ENCODE peak calls at places on chromosomes 12 and 14, in four cellular contexts. One of them, this sample, is unnamed.

GRCh38 chr14:78417532-78417931 is 247.4 kb downstream of the NRXN3 start:
- DNase-seq in HEK293T: no peak
- DNase-seq in cardiac fibroblast: no peak
- DNase-seq in stromal cell of bone marrow: no peak
- DNase-seq in this sample: no peak

GRCh38 chr14:66284346-66284745 is 201.8 kb upstream of the CCDC196 start:
- DNase-seq in HEK293T: no peak
- DNase-seq in cardiac fibroblast: no peak
- DNase-seq in stromal cell of bone marrow: peak
- DNase-seq in this sample: no peak

GRCh38 chr14:21087294-21088091 is 11.0 kb downstream of the ZNF219 start:
- DNase-seq in stromal cell of bone marrow: peak
- DNase-seq in HEK293T: no peak
- DNase-seq in cardiac fibroblast: peak
- DNase-seq in this sample: no peak

GRCh38 chr12:92079054-92079385 is 66.6 kb downstream of the BTG1 start:
- DNase-seq in stromal cell of bone marrow: peak
- DNase-seq in HEK293T: no peak
- DNase-seq in cardiac fibroblast: peak
- DNase-seq in this sample: no peak

GRCh38 chr12:31118347-31118830 is 44.7 kb downstream of the DDX11 start:
- DNase-seq in cardiac fibroblast: peak
- DNase-seq in HEK293T: peak
- DNase-seq in stromal cell of bone marrow: no peak
- DNase-seq in this sample: peak

GRCh38 chr12:119008691-119009221 is 27.4 kb downstream of the SRRM4 start:
- DNase-seq in HEK293T: no peak
- DNase-seq in stromal cell of bone marrow: no peak
- DNase-seq in cardiac fibroblast: no peak
- DNase-seq in this sample: no peak

GRCh38 chr12:49877066-49877465 is 26.6 kb downstream of the FAIM2 start:
- DNase-seq in stromal cell of bone marrow: no peak
- DNase-seq in HEK293T: no peak
- DNase-seq in cardiac fibroblast: no peak
- DNase-seq in this sample: no peak

GRCh38 chr12:30614031-30614430 is 81.6 kb downstream of the IPO8 start:
- DNase-seq in stromal cell of bone marrow: no peak
- DNase-seq in cardiac fibroblast: peak
- DNase-seq in HEK293T: no peak
- DNase-seq in this sample: no peak

GRCh38 chr14:74221741-74222140 is 17.5 kb upstream of the VSX2 start:
- DNase-seq in HEK293T: no peak
- DNase-seq in cardiac fibroblast: no peak
- DNase-seq in stromal cell of bone marrow: no peak
- DNase-seq in this sample: no peak

GRCh38 chr14:99169776-99170356 is 102.1 kb downstream of the BCL11B start:
- DNase-seq in HEK293T: no peak
- DNase-seq in stromal cell of bone marrow: no peak
- DNase-seq in cardiac fibroblast: no peak
- DNase-seq in this sample: no peak

GRCh38 chr14:99095369-99095768 is 176.6 kb downstream of the BCL11B start:
- DNase-seq in HEK293T: no peak
- DNase-seq in stromal cell of bone marrow: no peak
- DNase-seq in cardiac fibroblast: no peak
- DNase-seq in this sample: no peak

GRCh38 chr14:65949711-65950516 is 536.3 kb upstream of the CCDC196 start:
- DNase-seq in stromal cell of bone marrow: no peak
- DNase-seq in HEK293T: peak
- DNase-seq in cardiac fibroblast: peak
- DNase-seq in this sample: peak

GRCh38 chr12:3468329-3468728 is 22.7 kb upstream of the PRMT8 start:
- DNase-seq in stromal cell of bone marrow: no peak
- DNase-seq in cardiac fibroblast: no peak
- DNase-seq in HEK293T: no peak
- DNase-seq in this sample: no peak

GRCh38 chr12:92597997-92598396 is 104.8 kb upstream of the PLEKHG7 start:
- DNase-seq in stromal cell of bone marrow: peak
- DNase-seq in cardiac fibroblast: no peak
- DNase-seq in HEK293T: no peak
- DNase-seq in this sample: no peak

GRCh38 chr12:67649165-67650126 is 901 bp downstream of the DYRK2 start:
- DNase-seq in stromal cell of bone marrow: no peak
- DNase-seq in HEK293T: peak
- DNase-seq in cardiac fibroblast: peak
- DNase-seq in this sample: peak

GRCh38 chr12:76272292-76272691 is 75.9 kb downstream of the BBS10 start:
- DNase-seq in cardiac fibroblast: no peak
- DNase-seq in stromal cell of bone marrow: no peak
- DNase-seq in HEK293T: no peak
- DNase-seq in this sample: no peak

GRCh38 chr12:30484658-30485057 is 211.0 kb downstream of the IPO8 start:
- DNase-seq in stromal cell of bone marrow: no peak
- DNase-seq in HEK293T: no peak
- DNase-seq in cardiac fibroblast: no peak
- DNase-seq in this sample: no peak

GRCh38 chr12:132583311-132583710 is 27.1 kb downstream of the LRCOL1 start:
- DNase-seq in stromal cell of bone marrow: no peak
- DNase-seq in cardiac fibroblast: no peak
- DNase-seq in HEK293T: no peak
- DNase-seq in this sample: no peak

GRCh38 chr12:96108321-96108720 is 72.9 kb upstream of the LTA4H start:
- DNase-seq in HEK293T: no peak
- DNase-seq in cardiac fibroblast: peak
- DNase-seq in stromal cell of bone marrow: no peak
- DNase-seq in this sample: no peak

GRCh38 chr14:55911794-55912193 is 206.4 kb upstream of the PELI2 start:
- DNase-seq in stromal cell of bone marrow: peak
- DNase-seq in HEK293T: no peak
- DNase-seq in cardiac fibroblast: peak
- DNase-seq in this sample: no peak

GRCh38 chr12:96247567-96247962 is 53.4 kb downstream of the ELK3 start:
- DNase-seq in cardiac fibroblast: no peak
- DNase-seq in stromal cell of bone marrow: no peak
- DNase-seq in HEK293T: no peak
- DNase-seq in this sample: no peak

GRCh38 chr12:93136243-93137015 is 207.3 kb upstream of the EEA1 start:
- DNase-seq in stromal cell of bone marrow: no peak
- DNase-seq in HEK293T: no peak
- DNase-seq in cardiac fibroblast: no peak
- DNase-seq in this sample: no peak

GRCh38 chr14:20855652-20856291 is 35.4 kb upstream of the RNASE3 start:
- DNase-seq in stromal cell of bone marrow: peak
- DNase-seq in cardiac fibroblast: peak
- DNase-seq in HEK293T: peak
- DNase-seq in this sample: peak

GRCh38 chr12:3728686-3729085 is 24.2 kb downstream of the CRACR2A start:
- DNase-seq in cardiac fibroblast: no peak
- DNase-seq in stromal cell of bone marrow: no peak
- DNase-seq in HEK293T: no peak
- DNase-seq in this sample: no peak

GRCh38 chr12:58249610-58250009 is 308.2 kb downstream of the ATP23 start:
- DNase-seq in HEK293T: no peak
- DNase-seq in stromal cell of bone marrow: no peak
- DNase-seq in cardiac fibroblast: peak
- DNase-seq in this sample: no peak

GRCh38 chr14:105474478-105475268 is at the start of gene CRIP2:
- DNase-seq in stromal cell of bone marrow: no peak
- DNase-seq in cardiac fibroblast: peak
- DNase-seq in HEK293T: peak
- DNase-seq in this sample: peak

GRCh38 chr14:73173092-73173735 is 36.9 kb downstream of the PSEN1 start:
- DNase-seq in cardiac fibroblast: peak
- DNase-seq in HEK293T: peak
- DNase-seq in stromal cell of bone marrow: peak
- DNase-seq in this sample: no peak

GRCh38 chr14:64363265-64363840 is 24.8 kb upstream of the MTHFD1 start:
- DNase-seq in cardiac fibroblast: peak
- DNase-seq in HEK293T: no peak
- DNase-seq in stromal cell of bone marrow: no peak
- DNase-seq in this sample: no peak

GRCh38 chr12:99722690-99723486 is 75.3 kb downstream of the GARIN6 start:
- DNase-seq in stromal cell of bone marrow: no peak
- DNase-seq in cardiac fibroblast: no peak
- DNase-seq in HEK293T: no peak
- DNase-seq in this sample: no peak

GRCh38 chr12:54054442-54055332 is 1.1 kb downstream of the HOXC4 start:
- DNase-seq in HEK293T: no peak
- DNase-seq in cardiac fibroblast: no peak
- DNase-seq in stromal cell of bone marrow: no peak
- DNase-seq in this sample: no peak

GRCh38 chr12:94545937-94546771 is 86.5 kb upstream of the CEP83 start:
- DNase-seq in stromal cell of bone marrow: peak
- DNase-seq in HEK293T: peak
- DNase-seq in cardiac fibroblast: peak
- DNase-seq in this sample: peak

GRCh38 chr12:132736378-132736777 is 25.3 kb downstream of the ANKLE2 start:
- DNase-seq in stromal cell of bone marrow: no peak
- DNase-seq in HEK293T: no peak
- DNase-seq in cardiac fibroblast: no peak
- DNase-seq in this sample: no peak

This sample was measured in GM12892.